ENCODE peak calls at places on chromosome 15, in seven cellular contexts. One of them, this sample, is unnamed.

GRCh38 chr15:71443538-71443937 is 328.3 kb downstream of the THSD4 start:
- DNase-seq in WTC11: peak; percentile 72
- DNase-seq in heart left ventricle: no peak
- DNase-seq in breast epithelium: no peak
- DNase-seq in kidney: no peak
- DNase-seq in activated B cell treated with CpG ODN at 0.5 μM for 24 hours: no peak
- DNase-seq in choroid plexus epithelial cell: peak; percentile 68
- DNase-seq in this sample: no peak

GRCh38 chr15:77838595-77838994 is 205.9 kb upstream of the LINGO1 start:
- DNase-seq in breast epithelium: no peak
- DNase-seq in choroid plexus epithelial cell: no peak
- DNase-seq in WTC11: no peak
- DNase-seq in activated B cell treated with CpG ODN at 0.5 μM for 24 hours: no peak
- DNase-seq in heart left ventricle: no peak
- DNase-seq in kidney: peak; percentile 26
- DNase-seq in this sample: no peak

GRCh38 chr15:39934415-39935044 is 615 bp downstream of the EIF2AK4 start:
- DNase-seq in breast epithelium: no peak
- DNase-seq in activated B cell treated with CpG ODN at 0.5 μM for 24 hours: no peak
- DNase-seq in heart left ventricle: no peak
- DNase-seq in kidney: no peak
- DNase-seq in WTC11: no peak
- DNase-seq in choroid plexus epithelial cell: peak; percentile 40
- DNase-seq in this sample: no peak

GRCh38 chr15:37678124-37678523 is 256.3 kb upstream of the TMCO5A start:
- DNase-seq in choroid plexus epithelial cell: peak; percentile 2
- DNase-seq in WTC11: peak; percentile 44
- DNase-seq in heart left ventricle: no peak
- DNase-seq in breast epithelium: no peak
- DNase-seq in kidney: no peak
- DNase-seq in activated B cell treated with CpG ODN at 0.5 μM for 24 hours: no peak
- DNase-seq in this sample: no peak

GRCh38 chr15:33400941-33401340 is 90.2 kb downstream of the RYR3 start:
- DNase-seq in WTC11: no peak
- DNase-seq in activated B cell treated with CpG ODN at 0.5 μM for 24 hours: no peak
- DNase-seq in choroid plexus epithelial cell: no peak
- DNase-seq in breast epithelium: no peak
- DNase-seq in kidney: no peak
- DNase-seq in heart left ventricle: no peak
- DNase-seq in this sample: no peak

GRCh38 chr15:27244047-27244446 is 273.1 kb downstream of the GABRG3 start:
- DNase-seq in WTC11: no peak
- DNase-seq in choroid plexus epithelial cell: no peak
- DNase-seq in kidney: no peak
- DNase-seq in activated B cell treated with CpG ODN at 0.5 μM for 24 hours: no peak
- DNase-seq in breast epithelium: no peak
- DNase-seq in heart left ventricle: no peak
- DNase-seq in this sample: no peak

GRCh38 chr15:78988361-78988911 is 43.6 kb upstream of the CTSH start:
- DNase-seq in kidney: peak; percentile 93
- DNase-seq in WTC11: no peak
- DNase-seq in activated B cell treated with CpG ODN at 0.5 μM for 24 hours: no peak
- DNase-seq in breast epithelium: peak; percentile 91
- DNase-seq in heart left ventricle: peak; percentile 74
- DNase-seq in choroid plexus epithelial cell: peak; percentile 100
- DNase-seq in this sample: no peak

GRCh38 chr15:90203922-90204321 is 2.8 kb downstream of the SEMA4B start:
- DNase-seq in WTC11: no peak
- DNase-seq in activated B cell treated with CpG ODN at 0.5 μM for 24 hours: no peak
- DNase-seq in breast epithelium: no peak
- DNase-seq in kidney: peak; percentile 91
- DNase-seq in heart left ventricle: no peak
- DNase-seq in choroid plexus epithelial cell: no peak
- DNase-seq in this sample: no peak

GRCh38 chr15:65355173-65355982 is 22.4 kb downstream of the IGDCC3 start:
- DNase-seq in kidney: peak; percentile 67
- DNase-seq in activated B cell treated with CpG ODN at 0.5 μM for 24 hours: no peak
- DNase-seq in choroid plexus epithelial cell: no peak
- DNase-seq in WTC11: no peak
- DNase-seq in heart left ventricle: no peak
- DNase-seq in breast epithelium: no peak
- DNase-seq in this sample: no peak

GRCh38 chr15:36632196-36632595 is 52.8 kb downstream of the CDIN1 start:
- DNase-seq in WTC11: no peak
- DNase-seq in heart left ventricle: no peak
- DNase-seq in breast epithelium: no peak
- DNase-seq in kidney: no peak
- DNase-seq in choroid plexus epithelial cell: peak; percentile 62
- DNase-seq in activated B cell treated with CpG ODN at 0.5 μM for 24 hours: no peak
- DNase-seq in this sample: no peak

GRCh38 chr15:64461577-64462162 is 1.3 kb downstream of the ZNF609 start:
- DNase-seq in heart left ventricle: peak; percentile 10
- DNase-seq in breast epithelium: no peak
- DNase-seq in activated B cell treated with CpG ODN at 0.5 μM for 24 hours: no peak
- DNase-seq in WTC11: peak; percentile 19
- DNase-seq in kidney: peak; percentile 35
- DNase-seq in choroid plexus epithelial cell: peak; percentile 41
- DNase-seq in this sample: no peak

GRCh38 chr15:58561321-58561720 is 129.5 kb downstream of the LIPC start:
- DNase-seq in kidney: no peak
- DNase-seq in choroid plexus epithelial cell: no peak
- DNase-seq in activated B cell treated with CpG ODN at 0.5 μM for 24 hours: no peak
- DNase-seq in WTC11: no peak
- DNase-seq in breast epithelium: no peak
- DNase-seq in heart left ventricle: no peak
- DNase-seq in this sample: no peak

DNA sequence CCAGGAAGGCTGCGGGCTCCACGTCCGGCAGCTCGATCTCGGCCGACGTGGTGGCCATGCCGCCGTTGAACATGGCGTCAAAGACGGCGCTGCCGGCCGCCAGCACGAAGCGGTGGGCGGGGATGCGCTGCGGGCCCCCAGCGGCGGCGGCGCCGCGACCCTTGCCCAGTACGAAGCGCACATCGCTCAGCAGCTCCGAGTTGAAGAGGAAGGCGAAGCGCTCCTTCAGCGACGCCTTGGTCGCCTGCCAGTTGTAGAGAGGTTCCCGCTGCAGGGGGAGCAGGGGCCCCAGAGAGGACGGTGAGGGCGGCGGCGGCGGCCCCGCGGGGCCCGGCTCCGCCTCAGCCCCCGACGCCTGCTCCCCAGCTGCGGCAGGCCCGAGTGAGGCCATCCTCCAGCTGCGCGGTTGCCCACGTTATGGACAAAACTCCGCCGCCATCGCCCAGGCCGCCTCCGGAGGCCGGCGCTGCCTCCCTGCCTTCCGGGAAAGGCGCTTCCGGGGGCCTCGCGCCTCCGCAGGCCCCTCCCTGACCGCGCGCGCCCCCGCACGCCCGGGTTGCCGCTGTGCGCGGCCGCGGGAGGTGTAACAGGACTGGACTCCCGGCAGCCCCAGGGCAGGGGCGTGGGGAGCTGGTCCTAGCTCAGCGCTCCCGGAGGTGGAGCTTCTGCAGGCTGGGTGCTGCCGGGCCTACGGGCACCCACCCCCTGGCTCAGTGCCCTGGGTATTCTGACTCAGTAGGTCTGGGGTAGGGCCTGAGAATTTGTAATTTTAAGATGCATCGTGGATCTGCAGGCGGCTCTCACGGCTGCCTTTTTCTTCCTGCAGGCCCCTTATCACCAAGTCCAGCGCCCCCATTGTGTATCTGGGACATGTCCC is at the start of gene BTBD1:
- DNase-seq in activated B cell treated with CpG ODN at 0.5 μM for 24 hours: peak; percentile 86
- DNase-seq in breast epithelium: peak; percentile 72
- DNase-seq in heart left ventricle: peak; percentile 94
- DNase-seq in choroid plexus epithelial cell: peak; percentile 96
- DNase-seq in WTC11: peak; percentile 75
- DNase-seq in kidney: peak; percentile 99
- DNase-seq in this sample: peak; percentile 86
- TF ChIP-seq CTCF in activated B cell treated with CpG ODN at 0.5 μM for 24 hours: no peak
- TF ChIP-seq CTCF in breast epithelium: no peak
- TF ChIP-seq CTCF in heart left ventricle: no peak
- TF ChIP-seq CTCF in choroid plexus epithelial cell: peak; percentile 20
- TF ChIP-seq CTCF in WTC11: no peak
- TF ChIP-seq CTCF in kidney: peak; percentile 19
- TF ChIP-seq CTCF in this sample: no peak

DNA sequence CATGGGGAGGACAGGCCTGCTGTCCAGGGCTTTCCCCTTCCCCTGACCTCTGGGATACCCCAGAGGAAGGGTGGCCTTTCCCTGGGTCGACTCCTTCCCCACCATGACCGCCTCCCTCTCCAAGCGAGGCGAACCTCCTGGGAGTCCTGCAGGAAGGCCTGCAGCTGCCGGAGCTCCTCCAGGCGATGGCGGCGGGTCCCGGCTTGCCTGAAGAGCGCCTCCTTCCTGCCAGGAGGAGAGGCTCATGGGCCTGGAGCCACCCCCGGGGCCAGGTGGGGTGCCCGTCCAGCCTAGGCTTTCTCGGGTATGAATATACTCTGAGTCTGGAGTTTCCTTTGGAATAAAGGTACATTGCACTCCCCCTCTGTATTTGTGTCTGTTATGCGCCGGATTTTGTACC is 20.1 kb downstream of the PLA2G4B start:
- DNase-seq in breast epithelium: no peak
- DNase-seq in kidney: no peak
- DNase-seq in choroid plexus epithelial cell: no peak
- DNase-seq in activated B cell treated with CpG ODN at 0.5 μM for 24 hours: no peak
- DNase-seq in heart left ventricle: no peak
- DNase-seq in WTC11: peak; percentile 37
- DNase-seq in this sample: no peak
- TF ChIP-seq CTCF in breast epithelium: no peak
- TF ChIP-seq CTCF in kidney: no peak
- TF ChIP-seq CTCF in choroid plexus epithelial cell: no peak
- TF ChIP-seq CTCF in activated B cell treated with CpG ODN at 0.5 μM for 24 hours: no peak
- TF ChIP-seq CTCF in heart left ventricle: no peak
- TF ChIP-seq CTCF in WTC11: no peak
- TF ChIP-seq CTCF in this sample: no peak

DNA sequence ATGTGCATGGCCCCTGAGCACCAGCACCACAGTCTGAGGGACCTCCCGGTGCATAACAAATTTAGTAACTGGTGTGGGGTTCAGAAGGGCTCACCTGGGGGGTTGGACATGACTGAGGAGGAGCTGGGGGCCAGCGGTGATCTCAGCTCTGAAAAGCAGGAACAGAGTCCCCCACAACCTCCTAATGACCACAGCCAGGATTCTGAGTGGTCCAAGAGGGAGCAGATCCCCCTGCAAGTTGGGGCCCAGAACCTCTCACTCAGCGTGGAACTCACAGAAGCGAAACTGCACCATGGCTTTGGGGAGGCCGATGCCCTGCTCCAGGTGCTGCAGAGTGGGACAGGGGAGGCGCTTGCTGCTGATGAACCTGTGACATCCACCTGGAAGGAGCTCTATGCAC is 43.0 kb downstream of the CDAN1 start:
- DNase-seq in heart left ventricle: no peak
- DNase-seq in choroid plexus epithelial cell: no peak
- DNase-seq in kidney: no peak
- DNase-seq in activated B cell treated with CpG ODN at 0.5 μM for 24 hours: no peak
- DNase-seq in WTC11: no peak
- DNase-seq in breast epithelium: no peak
- DNase-seq in this sample: peak; percentile 52
- TF ChIP-seq CTCF in heart left ventricle: no peak
- TF ChIP-seq CTCF in choroid plexus epithelial cell: no peak
- TF ChIP-seq CTCF in kidney: no peak
- TF ChIP-seq CTCF in activated B cell treated with CpG ODN at 0.5 μM for 24 hours: no peak
- TF ChIP-seq CTCF in WTC11: no peak
- TF ChIP-seq CTCF in breast epithelium: no peak
- TF ChIP-seq CTCF in this sample: no peak

GRCh38 chr15:67164811-67165652 is 89.4 kb downstream of the AAGAB start:
- DNase-seq in heart left ventricle: peak; percentile 73
- DNase-seq in activated B cell treated with CpG ODN at 0.5 μM for 24 hours: no peak
- DNase-seq in choroid plexus epithelial cell: peak; percentile 87
- DNase-seq in breast epithelium: no peak
- DNase-seq in kidney: peak; percentile 85
- DNase-seq in WTC11: peak; percentile 75
- DNase-seq in this sample: no peak
- TF ChIP-seq CTCF in heart left ventricle: peak; percentile 14
- TF ChIP-seq CTCF in activated B cell treated with CpG ODN at 0.5 μM for 24 hours: no peak
- TF ChIP-seq CTCF in choroid plexus epithelial cell: peak; percentile 21
- TF ChIP-seq CTCF in breast epithelium: no peak
- TF ChIP-seq CTCF in kidney: no peak
- TF ChIP-seq CTCF in WTC11: no peak
- TF ChIP-seq CTCF in this sample: no peak

GRCh38 chr15:95698971-95699370 is 631.5 kb upstream of the NR2F2 start:
- DNase-seq in heart left ventricle: no peak
- DNase-seq in activated B cell treated with CpG ODN at 0.5 μM for 24 hours: no peak
- DNase-seq in WTC11: no peak
- DNase-seq in breast epithelium: no peak
- DNase-seq in kidney: no peak
- DNase-seq in choroid plexus epithelial cell: no peak
- DNase-seq in this sample: no peak
- TF ChIP-seq CTCF in heart left ventricle: no peak
- TF ChIP-seq CTCF in activated B cell treated with CpG ODN at 0.5 μM for 24 hours: no peak
- TF ChIP-seq CTCF in WTC11: no peak
- TF ChIP-seq CTCF in breast epithelium: no peak
- TF ChIP-seq CTCF in kidney: no peak
- TF ChIP-seq CTCF in choroid plexus epithelial cell: no peak
- TF ChIP-seq CTCF in this sample: no peak

GRCh38 chr15:98548172-98548971 is 100.0 kb upstream of the IGF1R start:
- DNase-seq in kidney: peak; percentile 91
- DNase-seq in choroid plexus epithelial cell: peak; percentile 60
- DNase-seq in activated B cell treated with CpG ODN at 0.5 μM for 24 hours: peak; percentile 16
- DNase-seq in WTC11: peak; percentile 72
- DNase-seq in breast epithelium: peak; percentile 33
- DNase-seq in heart left ventricle: peak; percentile 68
- DNase-seq in this sample: peak; percentile 75
- TF ChIP-seq CTCF in kidney: no peak
- TF ChIP-seq CTCF in choroid plexus epithelial cell: peak; percentile 37
- TF ChIP-seq CTCF in activated B cell treated with CpG ODN at 0.5 μM for 24 hours: no peak
- TF ChIP-seq CTCF in WTC11: no peak
- TF ChIP-seq CTCF in breast epithelium: no peak
- TF ChIP-seq CTCF in heart left ventricle: peak; percentile 38
- TF ChIP-seq CTCF in this sample: peak; percentile 60